ENCODE peak calls at places on chromosomes 7 and 10, in eight cellular contexts. One of them, this sample, is unnamed.

GRCh38 chr10:60549686-60550085 is 160.0 kb upstream of the ANK3 start:
- DNase-seq in lower leg skin: no peak
- DNase-seq in A549: peak
- DNase-seq in spleen: no peak
- DNase-seq in stomach: no peak
- DNase-seq in NB4: peak
- DNase-seq in gastrocnemius medialis: no peak
- DNase-seq in HCT116: peak
- DNase-seq in this sample: no peak

GRCh38 chr10:99387541-99387940 is 42.9 kb downstream of the GOT1 start:
- DNase-seq in lower leg skin: no peak
- DNase-seq in A549: no peak
- DNase-seq in spleen: no peak
- DNase-seq in stomach: no peak
- DNase-seq in NB4: no peak
- DNase-seq in gastrocnemius medialis: no peak
- DNase-seq in HCT116: no peak
- DNase-seq in this sample: no peak

GRCh38 chr10:15321431-15322321 is 49.4 kb downstream of the FAM171A1 start:
- DNase-seq in lower leg skin: no peak
- DNase-seq in A549: no peak
- DNase-seq in spleen: no peak
- DNase-seq in stomach: no peak
- DNase-seq in NB4: no peak
- DNase-seq in gastrocnemius medialis: no peak
- DNase-seq in HCT116: no peak
- DNase-seq in this sample: no peak

GRCh38 chr7:33790746-33791145 is 114.6 kb upstream of the BMPER start:
- DNase-seq in lower leg skin: no peak
- DNase-seq in A549: no peak
- DNase-seq in spleen: no peak
- DNase-seq in stomach: no peak
- DNase-seq in NB4: no peak
- DNase-seq in gastrocnemius medialis: no peak
- DNase-seq in HCT116: no peak
- DNase-seq in this sample: no peak

GRCh38 chr7:55657654-55658053 is 85.4 kb upstream of the VOPP1 start:
- DNase-seq in lower leg skin: no peak
- DNase-seq in A549: no peak
- DNase-seq in spleen: no peak
- DNase-seq in stomach: no peak
- DNase-seq in NB4: peak
- DNase-seq in gastrocnemius medialis: no peak
- DNase-seq in HCT116: no peak
- DNase-seq in this sample: no peak

GRCh38 chr10:22002531-22003110 is 909 bp downstream of the DNAJC1 start:
- DNase-seq in lower leg skin: no peak
- DNase-seq in A549: no peak
- DNase-seq in spleen: no peak
- DNase-seq in stomach: no peak
- DNase-seq in NB4: peak
- DNase-seq in gastrocnemius medialis: no peak
- DNase-seq in HCT116: no peak
- DNase-seq in this sample: peak

GRCh38 chr10:126090911-126091728 is 194.8 kb downstream of the FANK1 start:
- DNase-seq in lower leg skin: no peak
- DNase-seq in A549: peak
- DNase-seq in spleen: no peak
- DNase-seq in stomach: no peak
- DNase-seq in NB4: no peak
- DNase-seq in gastrocnemius medialis: no peak
- DNase-seq in HCT116: no peak
- DNase-seq in this sample: no peak

GRCh38 chr10:3251172-3251571 is 78.6 kb upstream of the PITRM1 start:
- DNase-seq in lower leg skin: no peak
- DNase-seq in A549: no peak
- DNase-seq in spleen: no peak
- DNase-seq in stomach: no peak
- DNase-seq in NB4: peak
- DNase-seq in gastrocnemius medialis: no peak
- DNase-seq in HCT116: no peak
- DNase-seq in this sample: no peak

GRCh38 chr10:128125416-128125943 is 743 bp downstream of the MKI67 start:
- DNase-seq in lower leg skin: no peak
- DNase-seq in A549: no peak
- DNase-seq in spleen: peak
- DNase-seq in stomach: no peak
- DNase-seq in NB4: peak
- DNase-seq in gastrocnemius medialis: no peak
- DNase-seq in HCT116: no peak
- DNase-seq in this sample: peak

GRCh38 chr7:79009647-79010046 is 443.8 kb downstream of the MAGI2 start:
- DNase-seq in lower leg skin: no peak
- DNase-seq in A549: no peak
- DNase-seq in spleen: no peak
- DNase-seq in stomach: no peak
- DNase-seq in NB4: no peak
- DNase-seq in gastrocnemius medialis: no peak
- DNase-seq in HCT116: no peak
- DNase-seq in this sample: no peak

GRCh38 chr10:110110338-110110737 is 97.1 kb upstream of the MXI1 start:
- DNase-seq in lower leg skin: no peak
- DNase-seq in A549: no peak
- DNase-seq in spleen: no peak
- DNase-seq in stomach: no peak
- DNase-seq in NB4: no peak
- DNase-seq in gastrocnemius medialis: no peak
- DNase-seq in HCT116: no peak
- DNase-seq in this sample: no peak

GRCh38 chr10:70542565-70542938 is 60.0 kb downstream of the PRF1 start:
- DNase-seq in lower leg skin: no peak
- DNase-seq in A549: no peak
- DNase-seq in spleen: no peak
- DNase-seq in stomach: no peak
- DNase-seq in NB4: no peak
- DNase-seq in gastrocnemius medialis: no peak
- DNase-seq in HCT116: no peak
- DNase-seq in this sample: no peak

GRCh38 chr10:35574924-35575352 is 30.2 kb upstream of the GJD4 start:
- DNase-seq in lower leg skin: no peak
- DNase-seq in A549: no peak
- DNase-seq in spleen: no peak
- DNase-seq in stomach: no peak
- DNase-seq in NB4: no peak
- DNase-seq in gastrocnemius medialis: no peak
- DNase-seq in HCT116: no peak
- DNase-seq in this sample: no peak

GRCh38 chr10:91511549-91512330 is 101.6 kb downstream of the HECTD2 start:
- DNase-seq in lower leg skin: no peak
- DNase-seq in A549: peak
- DNase-seq in spleen: no peak
- DNase-seq in stomach: no peak
- DNase-seq in NB4: peak
- DNase-seq in gastrocnemius medialis: no peak
- DNase-seq in HCT116: no peak
- DNase-seq in this sample: no peak

GRCh38 chr7:111030358-111030735 is 60.6 kb upstream of the LRRN3 start:
- DNase-seq in lower leg skin: no peak
- DNase-seq in A549: no peak
- DNase-seq in spleen: no peak
- DNase-seq in stomach: no peak
- DNase-seq in NB4: no peak
- DNase-seq in gastrocnemius medialis: no peak
- DNase-seq in HCT116: no peak
- DNase-seq in this sample: no peak

GRCh38 chr10:117145019-117145418 is 6.9 kb upstream of the VAX1 start:
- DNase-seq in lower leg skin: no peak
- DNase-seq in A549: no peak
- DNase-seq in spleen: no peak
- DNase-seq in stomach: no peak
- DNase-seq in NB4: no peak
- DNase-seq in gastrocnemius medialis: no peak
- DNase-seq in HCT116: no peak
- DNase-seq in this sample: no peak

GRCh38 chr7:106114735-106115383 is 2.7 kb upstream of the SYPL1 start:
- DNase-seq in lower leg skin: no peak
- DNase-seq in A549: no peak
- DNase-seq in spleen: peak
- DNase-seq in stomach: peak
- DNase-seq in NB4: no peak
- DNase-seq in gastrocnemius medialis: peak
- DNase-seq in HCT116: no peak
- DNase-seq in this sample: no peak

GRCh38 chr7:44278451-44279161 is 46.8 kb downstream of the CAMK2B start:
- DNase-seq in lower leg skin: no peak
- DNase-seq in A549: no peak
- DNase-seq in spleen: peak
- DNase-seq in stomach: no peak
- DNase-seq in NB4: no peak
- DNase-seq in gastrocnemius medialis: peak
- DNase-seq in HCT116: no peak
- DNase-seq in this sample: no peak

GRCh38 chr10:21516270-21517131 is 9.0 kb downstream of the SKIDA1 start:
- DNase-seq in lower leg skin: no peak
- DNase-seq in A549: no peak
- DNase-seq in spleen: peak
- DNase-seq in stomach: peak
- DNase-seq in NB4: peak
- DNase-seq in gastrocnemius medialis: peak
- DNase-seq in HCT116: no peak
- DNase-seq in this sample: peak

GRCh38 chr7:18426564-18427226 is 68.9 kb upstream of the HDAC9 start:
- DNase-seq in lower leg skin: no peak
- DNase-seq in A549: no peak
- DNase-seq in spleen: no peak
- DNase-seq in stomach: no peak
- DNase-seq in NB4: no peak
- DNase-seq in gastrocnemius medialis: no peak
- DNase-seq in HCT116: no peak
- DNase-seq in this sample: no peak

DNA sequence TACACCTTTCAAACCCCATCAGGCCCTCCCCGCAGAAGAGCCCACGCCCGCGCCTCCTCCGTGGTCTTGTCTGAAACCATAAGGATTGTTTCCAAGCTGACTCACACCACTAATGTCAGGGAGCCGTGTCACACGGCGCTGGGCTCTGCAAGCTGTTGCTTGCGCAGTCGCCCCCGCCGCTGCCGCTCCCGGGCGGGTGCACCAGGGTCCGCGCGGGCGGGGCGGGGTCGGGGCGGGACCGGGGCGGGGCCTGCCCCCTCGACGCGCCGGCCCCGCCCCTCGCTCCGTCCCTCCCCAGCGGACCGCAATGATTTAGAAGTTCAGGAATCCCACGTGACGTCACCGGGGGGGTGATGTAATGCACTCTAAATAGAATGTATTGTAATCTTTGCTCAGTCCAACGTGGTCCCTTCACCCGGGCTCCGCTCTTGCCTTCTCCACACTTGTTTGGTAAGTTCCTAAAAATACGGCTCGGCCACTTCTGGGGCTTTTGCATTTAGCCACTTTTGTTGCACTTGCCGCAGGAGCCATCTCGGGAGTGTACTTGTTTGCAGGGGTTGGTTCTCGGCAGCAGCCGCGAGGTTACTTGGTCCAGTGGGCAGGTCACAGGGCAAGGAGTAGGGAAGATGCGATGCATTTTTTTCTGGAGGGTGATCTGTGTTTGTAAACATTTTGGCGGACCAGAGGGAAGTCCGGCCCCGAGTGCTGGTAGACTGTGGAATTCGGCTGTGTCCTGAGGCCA is 3.2 kb upstream of the CREB5 start:
- DNase-seq in lower leg skin: peak
- DNase-seq in A549: peak
- DNase-seq in spleen: peak
- DNase-seq in stomach: peak
- DNase-seq in NB4: peak
- DNase-seq in gastrocnemius medialis: peak
- DNase-seq in HCT116: peak
- DNase-seq in this sample: peak
- TF ChIP-seq POLR2A in lower leg skin: no peak
- TF ChIP-seq POLR2A in A549: no peak
- TF ChIP-seq POLR2A in spleen: no peak
- TF ChIP-seq POLR2A in stomach: peak
- TF ChIP-seq POLR2A in NB4: no peak
- TF ChIP-seq POLR2A in gastrocnemius medialis: peak
- TF ChIP-seq POLR2A in HCT116: no peak
- TF ChIP-seq POLR2A in this sample: no peak

GRCh38 chr10:123891147-123892011 is at the start of gene CPXM2:
- DNase-seq in lower leg skin: no peak
- DNase-seq in A549: no peak
- DNase-seq in spleen: no peak
- DNase-seq in stomach: no peak
- DNase-seq in NB4: no peak
- DNase-seq in gastrocnemius medialis: no peak
- DNase-seq in HCT116: no peak
- DNase-seq in this sample: no peak
- TF ChIP-seq POLR2A in lower leg skin: no peak
- TF ChIP-seq POLR2A in A549: no peak
- TF ChIP-seq POLR2A in spleen: no peak
- TF ChIP-seq POLR2A in stomach: no peak
- TF ChIP-seq POLR2A in NB4: no peak
- TF ChIP-seq POLR2A in gastrocnemius medialis: no peak
- TF ChIP-seq POLR2A in HCT116: no peak
- TF ChIP-seq POLR2A in this sample: no peak

DNA sequence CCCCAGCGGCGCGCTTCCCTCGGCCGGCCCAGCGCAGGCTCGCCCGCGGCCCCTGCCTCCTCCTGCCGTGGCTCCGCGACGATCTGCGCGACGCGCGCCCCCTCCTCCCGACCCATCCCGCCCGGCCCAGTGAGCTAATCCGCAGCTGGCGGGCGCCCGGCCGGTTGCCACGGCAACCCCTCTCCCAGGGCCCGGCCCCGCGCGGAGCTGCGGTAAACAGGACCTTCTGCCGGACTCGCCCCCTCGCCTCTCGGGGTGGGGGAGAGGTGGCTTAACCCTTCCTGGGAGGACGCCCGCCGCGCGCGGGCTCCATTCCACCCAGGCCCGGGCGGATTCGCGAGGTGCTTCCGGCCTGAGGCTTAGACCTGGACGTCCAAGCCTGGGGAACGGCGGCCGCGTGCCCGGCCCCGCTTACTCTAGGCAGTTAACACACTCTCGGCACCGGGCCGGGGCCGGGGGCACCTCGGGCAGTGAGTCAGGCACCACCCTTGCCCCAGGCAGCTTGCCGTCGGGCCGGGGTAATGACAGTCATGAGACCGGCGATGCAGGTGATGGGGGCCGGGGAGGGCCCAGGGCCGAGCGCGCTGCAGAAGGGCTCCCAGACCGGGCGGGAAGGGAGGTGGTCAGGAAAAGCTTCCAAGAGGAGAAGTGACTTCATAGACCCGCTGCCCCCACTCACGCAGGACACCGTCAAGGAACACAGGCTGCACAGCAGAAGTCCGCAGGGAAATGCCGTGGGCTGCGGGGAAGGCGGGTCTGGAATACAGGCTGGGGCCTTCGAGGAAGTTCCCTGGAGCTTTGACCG is at the start of gene DENND2A:
- DNase-seq in lower leg skin: no peak
- DNase-seq in A549: no peak
- DNase-seq in spleen: peak
- DNase-seq in stomach: peak
- DNase-seq in NB4: peak
- DNase-seq in gastrocnemius medialis: peak
- DNase-seq in HCT116: no peak
- DNase-seq in this sample: no peak
- TF ChIP-seq POLR2A in lower leg skin: no peak
- TF ChIP-seq POLR2A in A549: no peak
- TF ChIP-seq POLR2A in spleen: no peak
- TF ChIP-seq POLR2A in stomach: no peak
- TF ChIP-seq POLR2A in NB4: no peak
- TF ChIP-seq POLR2A in gastrocnemius medialis: no peak
- TF ChIP-seq POLR2A in HCT116: no peak
- TF ChIP-seq POLR2A in this sample: no peak

GRCh38 chr7:133252858-133253521 is at the start of gene EXOC4:
- DNase-seq in lower leg skin: peak
- DNase-seq in A549: peak
- DNase-seq in spleen: peak
- DNase-seq in stomach: peak
- DNase-seq in NB4: peak
- DNase-seq in gastrocnemius medialis: peak
- DNase-seq in HCT116: peak
- DNase-seq in this sample: peak
- TF ChIP-seq POLR2A in lower leg skin: no peak
- TF ChIP-seq POLR2A in A549: peak
- TF ChIP-seq POLR2A in spleen: no peak
- TF ChIP-seq POLR2A in stomach: no peak
- TF ChIP-seq POLR2A in NB4: peak
- TF ChIP-seq POLR2A in gastrocnemius medialis: peak
- TF ChIP-seq POLR2A in HCT116: peak
- TF ChIP-seq POLR2A in this sample: peak

This sample was measured in erythroblast.